ENCODE peak calls at places on chromosomes 16 and 17, in four cellular contexts. Q is HFFc6, G is HFF-Myc, H is neural crest cell. Z is an unnamed sample.

GRCh38 chr16:77406680-77407079 is 28.2 kb downstream of the ADAMTS18 start:
- DNase-seq in Q (no peak), G (no peak), H (no peak), Z (no peak)

GRCh38 chr16:80323808-80324195 is 217.0 kb upstream of the DYNLRB2 start:
- DNase-seq in Q (no peak), G (no peak), H (no peak), Z (no peak)

GRCh38 chr17:81927145-81927652 is 336 bp downstream of the MAFG start:
- DNase-seq in Q (no peak), G (no peak), H (no peak), Z (no peak)

GRCh38 chr16:85124636-85125346 is 12.5 kb upstream of the CIBAR2 start:
- DNase-seq in Q (no peak), G (no peak), H (no peak), Z (no peak)

GRCh38 chr17:61734012-61734411 is 129.3 kb downstream of the BRIP1 start:
- DNase-seq in Q (no peak), G (no peak), H (no peak), Z (no peak)

GRCh38 chr16:19180741-19181140 is 12.7 kb downstream of the SYT17 start:
- DNase-seq in Q (no peak), G (no peak), H (no peak), Z (no peak)

GRCh38 chr17:75759457-75759856 is 5.5 kb downstream of the GALK1 start:
- DNase-seq in Q (no peak), G (no peak), H (no peak), Z (no peak)

GRCh38 chr16:11212819-11213196 is 43.2 kb downstream of the SOCS1 start:
- DNase-seq in Q (no peak), G (no peak), H (no peak), Z (no peak)

GRCh38 chr16:48381201-48381600 is 4.0 kb downstream of the SIAH1 start:
- DNase-seq in Q (no peak), G (no peak), H (no peak), Z (no peak)

GRCh38 chr17:83030432-83030831 is 49.0 kb upstream of the METRNL start:
- DNase-seq in Q (no peak), G (no peak), H (no peak), Z (no peak)

GRCh38 chr16:55655709-55656694 is at the start of gene SLC6A2:
- DNase-seq in Q (no peak), G (no peak), H (peak), Z (no peak)

GRCh38 chr17:67211742-67212141 is 33.3 kb downstream of the HELZ start:
- DNase-seq in Q (no peak), G (no peak), H (no peak), Z (no peak)

GRCh38 chr17:40862985-40863733 is 3.9 kb downstream of the KRT12 start:
- DNase-seq in Q (no peak), G (no peak), H (peak), Z (no peak)

GRCh38 chr17:47934856-47935255 is 6.5 kb upstream of the PNPO start:
- DNase-seq in Q (peak), G (no peak), H (no peak), Z (no peak)

GRCh38 chr17:59038734-59039133 is 67.9 kb downstream of the TRIM37 start:
- DNase-seq in Q (no peak), G (no peak), H (no peak), Z (no peak)

GRCh38 chr17:17171991-17172939 is 33.9 kb downstream of the PLD6 start:
- DNase-seq in Q (no peak), G (no peak), H (no peak), Z (no peak)

GRCh38 chr17:49223517-49224197 is 6.9 kb downstream of the PHOSPHO1 start:
- DNase-seq in Q (no peak), G (no peak), H (peak), Z (no peak)

GRCh38 chr17:40462343-40463121 is 19.3 kb downstream of the IGFBP4 start:
- DNase-seq in Q (no peak), G (no peak), H (no peak), Z (no peak)

GRCh38 chr16:73066927-73067670 is 19.2 kb upstream of the ZFHX3 start:
- DNase-seq in Q (no peak), G (no peak), H (no peak), Z (no peak)

GRCh38 chr16:4654387-4654901 is 29.8 kb downstream of the MGRN1 start:
- DNase-seq in Q (no peak), G (no peak), H (no peak), Z (no peak)

GRCh38 chr16:27426423-27427408 is 24.7 kb downstream of the IL21R start:
- DNase-seq in Q (peak), G (peak), H (no peak), Z (peak)

GRCh38 chr17:29613371-29613837 is 9.3 kb downstream of the CORO6 start:
- DNase-seq in Q (no peak), G (no peak), H (peak), Z (no peak)

GRCh38 chr17:66673668-66674276 is 161.1 kb upstream of the CACNG5 start:
- DNase-seq in Q (peak), G (peak), H (peak), Z (no peak)

GRCh38 chr16:48885456-48885855 is 275.5 kb upstream of the N4BP1 start:
- DNase-seq in Q (no peak), G (no peak), H (no peak), Z (no peak)

GRCh38 chr17:81339502-81340296 is 44.6 kb upstream of the SLC38A10 start:
- DNase-seq in Q (no peak), G (no peak), H (no peak), Z (no peak)

GRCh38 chr17:79065105-79065670 is 9.4 kb upstream of the ENGASE start:
- DNase-seq in Q (peak), G (no peak), H (peak), Z (no peak)

GRCh38 chr17:21388066-21388465 is 11.9 kb downstream of the KCNJ12 start:
- DNase-seq in Q (no peak), G (no peak), H (no peak), Z (no peak)

GRCh38 chr16:27840311-27841060 is 223.0 kb downstream of the GSG1L start:
- DNase-seq in Q (no peak), G (no peak), H (no peak), Z (no peak)

GRCh38 chr16:79509221-79509631 is 91.3 kb downstream of the MAF start:
- DNase-seq in Q (no peak), G (no peak), H (no peak), Z (no peak)

GRCh38 chr17:76088041-76088867 is 9.3 kb downstream of the ZACN start:
- DNase-seq in Q (no peak), G (no peak), H (no peak), Z (no peak)

GRCh38 chr16:19294156-19294649 is 8.7 kb downstream of the CLEC19A start:
- DNase-seq in Q (no peak), G (no peak), H (no peak), Z (no peak)

GRCh38 chr17:58046230-58047094 is 36.8 kb upstream of the DYNLL2 start:
- DNase-seq in Q (no peak), G (no peak), H (no peak), Z (no peak)

GRCh38 chr17:41196068-41196467 is 6.4 kb downstream of the KRTAP9-1 start:
- DNase-seq in Q (no peak), G (no peak), H (no peak), Z (no peak)

GRCh38 chr16:58040945-58041627 is 15.5 kb downstream of the MMP15 start:
- DNase-seq in Q (no peak), G (no peak), H (no peak), Z (no peak)

GRCh38 chr16:79823644-79824043 is 223.1 kb upstream of the MAF start:
- DNase-seq in Q (no peak), G (no peak), H (no peak), Z (no peak)

GRCh38 chr17:81539961-81540675 is 11.9 kb downstream of the FSCN2 start:
- DNase-seq in Q (no peak), G (no peak), H (no peak), Z (no peak)

GRCh38 chr17:40419559-40420331 is 2.0 kb upstream of the TOP2A start:
- DNase-seq in Q (no peak), G (no peak), H (peak), Z (no peak)

GRCh38 chr16:529012-529575 is 1.6 kb downstream of the CAPN15 start:
- DNase-seq in Q (no peak), G (no peak), H (no peak), Z (no peak)

GRCh38 chr17:42249681-42250446 is 26.3 kb downstream of the STAT5B start:
- DNase-seq in Q (no peak), G (no peak), H (no peak), Z (no peak)

GRCh38 chr17:42247734-42248133 is 28.5 kb downstream of the STAT5B start:
- DNase-seq in Q (peak), G (peak), H (no peak), Z (peak)

GRCh38 chr17:42243493-42243982 is 32.7 kb downstream of the STAT5B start:
- DNase-seq in Q (no peak), G (no peak), H (no peak), Z (no peak)

GRCh38 chr17:42248351-42249179 is 27.6 kb downstream of the STAT5B start:
- DNase-seq in Q (peak), G (peak), H (peak), Z (peak)

DNA sequence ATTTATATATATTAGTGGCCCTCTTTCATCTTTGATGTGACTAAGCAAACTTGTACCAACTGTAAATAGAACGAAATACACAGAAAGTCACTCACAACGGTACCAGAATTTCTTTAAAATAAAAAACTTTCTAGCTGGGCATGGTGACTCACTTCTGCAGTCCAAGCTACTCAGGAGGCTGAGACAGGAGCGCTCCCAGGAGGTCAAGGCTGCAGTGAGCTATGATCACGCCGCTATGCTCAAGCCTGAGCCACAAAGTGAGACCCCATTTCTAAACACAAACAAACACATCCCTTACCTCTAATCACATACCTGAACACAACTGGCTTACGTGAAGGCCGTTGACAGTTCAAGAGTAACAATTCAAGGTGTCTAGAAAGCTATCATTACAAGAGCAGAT is 29.7 kb downstream of the STAT5B start:
- DNase-seq in Q (no peak), G (no peak), H (no peak), Z (no peak)
- TF ChIP-seq CTCF in Q (no peak), G (no peak), H (no peak), Z (no peak)

GRCh38 chr16:54533856-54534490 is 247.4 kb upstream of the IRX3 start:
- DNase-seq in Q (no peak), G (no peak), H (no peak), Z (no peak)

GRCh38 chr16:54540525-54541180 is 254.1 kb upstream of the IRX3 start:
- DNase-seq in Q (no peak), G (no peak), H (no peak), Z (no peak)

GRCh38 chr16:54542805-54543504 is 256.4 kb upstream of the IRX3 start:
- DNase-seq in Q (no peak), G (no peak), H (no peak), Z (no peak)

DNA sequence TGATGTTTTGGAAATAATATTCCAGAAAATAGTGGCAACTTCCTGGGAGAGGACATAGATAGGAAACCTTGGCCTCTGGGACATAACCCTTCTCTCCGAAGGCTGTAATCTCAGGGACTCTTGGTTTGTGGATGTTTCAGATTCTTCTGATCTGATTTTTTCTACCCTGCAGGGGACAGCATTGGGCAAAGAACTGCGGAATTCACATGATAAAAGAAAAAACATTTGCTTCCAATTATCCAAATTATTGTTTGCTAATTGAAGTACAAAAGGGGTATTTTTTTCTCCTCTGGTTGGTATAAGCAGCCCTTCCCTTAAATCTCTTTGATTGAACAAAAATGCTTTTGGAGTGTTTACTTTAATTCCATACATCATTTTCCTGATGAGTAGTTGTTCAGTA is 251.7 kb upstream of the IRX3 start:
- DNase-seq in Q (no peak), G (no peak), H (no peak), Z (no peak)
- TF ChIP-seq CTCF in Q (peak), G (peak), H (peak), Z (peak)

GRCh38 chr17:68640601-68641000 is 39.4 kb upstream of the FAM20A start:
- DNase-seq in Q (no peak), G (no peak), H (no peak), Z (no peak)
- TF ChIP-seq CTCF in Q (no peak), G (no peak), H (no peak), Z (no peak)

DNA sequence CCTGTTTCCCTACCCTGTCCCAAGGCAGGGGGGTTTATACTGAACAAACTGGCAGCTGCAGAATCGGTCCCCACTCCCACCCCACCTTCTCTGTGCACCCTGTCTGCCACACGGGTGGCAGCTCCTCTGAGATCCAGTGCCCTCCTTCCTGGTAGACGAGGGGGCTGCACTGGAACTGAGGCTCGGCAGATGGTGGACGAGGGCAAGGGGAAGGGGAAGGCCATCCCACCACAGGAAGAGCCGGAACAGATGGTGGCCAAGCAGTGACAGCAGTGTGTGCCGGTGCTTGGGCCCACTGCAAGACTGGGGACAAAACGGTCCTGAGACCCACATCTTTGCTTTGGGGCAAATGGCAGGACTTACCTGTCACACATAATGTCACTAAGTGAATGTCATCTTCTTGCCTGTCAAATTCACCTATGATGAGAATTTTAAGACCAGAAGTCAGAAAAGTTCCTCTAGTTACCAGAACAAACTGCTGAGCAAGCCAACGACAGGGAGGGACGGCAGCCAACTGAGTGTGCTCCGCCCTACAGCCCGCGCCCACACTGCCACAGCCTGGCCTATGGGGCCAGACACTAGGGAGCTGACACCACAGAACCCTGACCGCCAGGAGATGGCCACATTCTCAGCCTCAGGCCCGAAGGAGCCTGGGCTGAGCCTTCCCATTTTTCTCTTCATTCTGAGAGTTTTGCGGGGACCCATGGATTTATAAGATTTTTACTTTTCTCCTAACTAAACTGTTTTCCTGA is 14.4 kb downstream of the NTAN1 start:
- DNase-seq in Q (no peak), G (no peak), H (no peak), Z (peak)
- TF ChIP-seq CTCF in Q (no peak), G (no peak), H (no peak), Z (peak)

GRCh38 chr17:63954402-63955063 is 18.2 kb downstream of the SCN4A start:
- DNase-seq in Q (no peak), G (no peak), H (no peak), Z (no peak)

GRCh38 chr17:63947711-63948330 is 15.7 kb upstream of the CD79B start:
- DNase-seq in Q (no peak), G (no peak), H (no peak), Z (no peak)

GRCh38 chr17:63949576-63950250 is 17.6 kb upstream of the CD79B start:
- DNase-seq in Q (no peak), G (no peak), H (no peak), Z (no peak)

GRCh38 chr17:63948521-63948920 is 16.4 kb upstream of the CD79B start:
- DNase-seq in Q (no peak), G (no peak), H (no peak), Z (no peak)

DNA sequence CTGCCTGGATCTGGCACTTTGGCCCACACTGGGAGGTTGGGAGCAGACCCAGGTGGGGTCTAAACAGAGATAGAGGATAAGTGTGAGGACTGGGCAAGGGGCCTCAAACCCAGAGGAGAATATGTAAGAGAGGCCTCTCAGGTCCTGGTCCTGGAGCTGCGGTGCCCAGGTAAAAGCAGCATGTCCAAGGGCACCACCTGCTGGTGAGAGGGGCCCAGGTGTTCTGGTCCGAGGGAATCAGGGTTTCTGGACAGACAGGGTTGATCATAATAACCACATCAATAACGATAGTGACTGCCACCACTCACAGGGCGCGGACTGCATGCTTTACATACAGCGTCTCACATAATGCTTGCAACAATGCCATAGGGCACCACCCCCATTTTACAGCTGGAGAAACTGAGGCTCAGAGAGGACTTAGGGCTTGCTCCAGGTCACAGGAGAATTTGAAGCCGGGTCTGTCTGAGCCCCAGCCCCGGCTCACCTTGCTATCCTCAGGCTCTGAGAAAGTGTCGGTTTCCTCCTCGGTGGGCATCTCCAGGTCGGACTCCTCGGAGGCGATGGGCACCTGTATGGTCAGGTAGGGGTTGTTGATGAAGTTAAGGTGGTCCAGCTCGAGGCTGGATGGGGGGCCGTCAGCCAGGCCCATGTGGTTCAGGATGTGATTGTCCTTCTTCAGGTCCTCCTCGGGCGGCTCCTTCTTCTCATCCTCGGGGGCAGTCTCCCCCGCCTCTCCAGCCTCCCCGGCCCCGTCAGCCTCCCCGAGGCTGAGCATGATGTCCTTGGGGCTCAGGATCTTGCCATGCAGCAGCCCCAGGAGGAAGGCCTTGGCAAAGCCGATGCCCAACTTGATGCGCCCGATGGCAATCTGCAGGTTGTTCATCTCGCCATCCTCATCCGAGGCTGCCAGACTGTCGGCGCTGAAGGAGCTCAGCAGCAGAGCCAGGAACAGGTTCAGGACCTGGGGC is 19.1 kb upstream of the CD79B start:
- DNase-seq in Q (no peak), G (no peak), H (no peak), Z (no peak)
- TF ChIP-seq CTCF in Q (peak), G (peak), H (peak), Z (peak)

GRCh38 chr16:50887500-50887899 is 145.6 kb downstream of the CYLD start:
- DNase-seq in Q (no peak), G (no peak), H (no peak), Z (no peak)

GRCh38 chr16:50881953-50882352 is 140.1 kb downstream of the CYLD start:
- DNase-seq in Q (no peak), G (no peak), H (no peak), Z (no peak)

GRCh38 chr16:50881331-50881830 is 139.5 kb downstream of the CYLD start:
- DNase-seq in Q (no peak), G (no peak), H (no peak), Z (no peak)

GRCh38 chr16:50880926-50881325 is 139.0 kb downstream of the CYLD start:
- DNase-seq in Q (no peak), G (no peak), H (no peak), Z (no peak)

DNA sequence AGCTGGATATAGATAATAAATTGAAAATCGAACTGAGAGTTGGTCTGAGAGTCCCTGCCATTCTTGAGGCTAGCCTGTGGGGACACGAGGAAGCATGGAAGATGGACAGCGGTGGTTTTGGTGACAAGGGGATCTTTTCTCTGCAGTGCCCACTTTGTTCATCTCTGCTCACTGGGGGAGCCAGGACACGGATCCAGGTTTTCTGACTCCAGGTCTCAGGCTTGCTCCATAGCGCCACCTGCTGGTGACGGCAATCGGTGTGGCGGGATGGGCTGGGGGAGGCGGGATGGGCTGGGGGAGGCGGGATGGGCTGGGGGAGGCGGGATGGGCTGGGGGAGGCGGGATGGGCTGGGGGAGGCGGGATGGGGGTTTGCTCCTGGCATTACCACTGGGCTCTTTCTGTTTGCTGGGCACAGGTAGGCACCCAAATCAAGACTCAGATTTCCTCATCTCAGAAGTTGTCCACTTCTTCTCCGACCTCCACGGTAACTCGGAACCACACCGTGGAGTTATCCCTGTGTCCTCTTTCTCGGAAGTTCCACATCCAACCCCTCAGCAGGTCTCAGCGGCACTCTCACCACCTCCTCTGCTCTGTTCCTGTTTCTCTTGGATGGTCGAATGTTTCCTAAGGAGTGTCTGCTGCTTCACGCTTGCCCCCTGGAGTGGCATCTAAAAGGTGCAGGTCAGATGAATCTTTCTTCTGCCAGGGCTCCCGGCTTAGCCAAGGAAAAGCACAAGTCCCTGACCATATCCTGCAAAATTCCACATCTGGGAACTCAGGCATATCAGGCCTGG is 142.4 kb downstream of the CYLD start:
- DNase-seq in Q (no peak), G (no peak), H (peak), Z (no peak)
- TF ChIP-seq CTCF in Q (peak), G (peak), H (peak), Z (peak)